ENCODE peak calls at places on chromosome 20, in nine cellular contexts. M is SK-N-SH; W is GM23338; R is CD8-positive, alpha-beta T cell; K is cardiac muscle cell; C is heart left ventricle; N is Peyer's patch; F is PC-9; B is uterus. X is an unnamed sample.

GRCh38 chr20:41145317-41145716 is 8.0 kb downstream of the PLCG1 start:
- DNase-seq in M (no peak), W (no peak), R (no peak), K (no peak), C (no peak), N (no peak), F (no peak), B (no peak), X (no peak)

GRCh38 chr20:59063358-59064213 is 21.0 kb upstream of the PRELID3B start:
- DNase-seq in M (peak; percentile 45), W (no peak), R (no peak), K (peak; percentile 77), C (peak; percentile 68), N (no peak), F (peak; percentile 49), B (peak; percentile 74), X (peak; percentile 50)

GRCh38 chr20:2331901-2332565 is 36.2 kb downstream of the TGM3 start:
- DNase-seq in M (no peak), W (no peak), R (no peak), K (no peak), C (no peak), N (no peak), F (no peak), B (no peak), X (no peak)

GRCh38 chr20:31842471-31843157 is 2.8 kb downstream of the FOXS1 start:
- DNase-seq in M (peak; percentile 58), W (peak; percentile 57), R (no peak), K (peak; percentile 80), C (peak; percentile 87), N (no peak), F (peak; percentile 47), B (peak; percentile 43), X (no peak)

GRCh38 chr20:1331801-1332453 is 3.0 kb upstream of the SDCBP2 start:
- DNase-seq in M (no peak), W (no peak), R (no peak), K (no peak), C (peak; percentile 5), N (no peak), F (no peak), B (no peak), X (no peak)

GRCh38 chr20:32574296-32575226 is 10.6 kb downstream of the NOL4L start:
- DNase-seq in M (no peak), W (peak; percentile 59), R (no peak), K (peak; percentile 95), C (no peak), N (no peak), F (peak; percentile 63), B (no peak), X (no peak)

GRCh38 chr20:38418509-38419204 is 16.5 kb downstream of the SNHG17 start:
- DNase-seq in M (no peak), W (no peak), R (no peak), K (peak; percentile 74), C (peak; percentile 47), N (no peak), F (no peak), B (no peak), X (peak; percentile 19)

GRCh38 chr20:13142143-13142542 is 78.9 kb upstream of the ISM1 start:
- DNase-seq in M (no peak), W (no peak), R (no peak), K (no peak), C (no peak), N (no peak), F (no peak), B (no peak), X (no peak)

GRCh38 chr20:7520361-7520760 is 419.9 kb downstream of the HAO1 start:
- DNase-seq in M (no peak), W (no peak), R (no peak), K (no peak), C (no peak), N (no peak), F (no peak), B (no peak), X (no peak)

GRCh38 chr20:51001697-51002265 is 21.1 kb downstream of the KCNG1 start:
- DNase-seq in M (no peak), W (no peak), R (no peak), K (no peak), C (no peak), N (no peak), F (no peak), B (no peak), X (no peak)

GRCh38 chr20:19376451-19376971 is 164.1 kb downstream of the SLC24A3 start:
- DNase-seq in M (no peak), W (no peak), R (no peak), K (no peak), C (no peak), N (no peak), F (no peak), B (no peak), X (no peak)

GRCh38 chr20:54043044-54043967 is 27.1 kb downstream of the BCAS1 start:
- DNase-seq in M (no peak), W (no peak), R (no peak), K (no peak), C (no peak), N (no peak), F (no peak), B (peak; percentile 26), X (no peak)

GRCh38 chr20:40197744-40198143 is 491.3 kb downstream of the MAFB start:
- DNase-seq in M (no peak), W (no peak), R (no peak), K (peak; percentile 11), C (peak; percentile 28), N (no peak), F (no peak), B (no peak), X (no peak)

GRCh38 chr20:35934050-35934449 is 20.3 kb downstream of the SCAND1 start:
- DNase-seq in M (no peak), W (peak; percentile 64), R (no peak), K (no peak), C (no peak), N (no peak), F (no peak), B (no peak), X (no peak)

GRCh38 chr20:29497261-29497671 is 1760.2 kb upstream of the DEFB115 start:
- DNase-seq in M (peak; percentile 91), W (no peak), R (no peak), K (peak; percentile 52), C (no peak), N (no peak), F (peak; percentile 46), B (no peak), X (peak; percentile 56)

GRCh38 chr20:38725959-38726848 is 1.9 kb downstream of the SLC32A1 start:
- DNase-seq in M (peak; percentile 91), W (peak; percentile 96), R (peak; percentile 29), K (peak; percentile 46), C (peak; percentile 34), N (peak; percentile 64), F (peak; percentile 44), B (peak; percentile 39), X (peak; percentile 85)

GRCh38 chr20:32626859-32627636 is 41.9 kb upstream of the NOL4L start:
- DNase-seq in M (peak; percentile 91), W (no peak), R (no peak), K (no peak), C (no peak), N (peak; percentile 60), F (peak; percentile 53), B (no peak), X (no peak)

GRCh38 chr20:33667245-33668086 is 723 bp downstream of the ACTL10 start:
- DNase-seq in M (peak; percentile 74), W (no peak), R (peak; percentile 47), K (peak; percentile 86), C (peak; percentile 46), N (peak; percentile 84), F (peak; percentile 88), B (peak; percentile 50), X (peak; percentile 35)

GRCh38 chr20:58179432-58180099 is 48.9 kb downstream of the ANKRD60 start:
- DNase-seq in M (peak; percentile 92), W (peak; percentile 80), R (peak; percentile 54), K (peak; percentile 42), C (peak; percentile 61), N (peak; percentile 72), F (peak; percentile 73), B (peak; percentile 42), X (peak; percentile 62)

GRCh38 chr20:47253860-47254259 is 102.6 kb downstream of the ZMYND8 start:
- DNase-seq in M (no peak), W (no peak), R (no peak), K (no peak), C (no peak), N (no peak), F (no peak), B (no peak), X (no peak)
- H3K4me3 ChIP-seq in M (no peak overlapping the region), W (no peak overlapping the region), R (no peak overlapping the region), K (no peak overlapping the region), C (no peak overlapping the region), N (no peak overlapping the region), F (no peak overlapping the region), B (no peak overlapping the region), X (no peak overlapping the region)

DNA sequence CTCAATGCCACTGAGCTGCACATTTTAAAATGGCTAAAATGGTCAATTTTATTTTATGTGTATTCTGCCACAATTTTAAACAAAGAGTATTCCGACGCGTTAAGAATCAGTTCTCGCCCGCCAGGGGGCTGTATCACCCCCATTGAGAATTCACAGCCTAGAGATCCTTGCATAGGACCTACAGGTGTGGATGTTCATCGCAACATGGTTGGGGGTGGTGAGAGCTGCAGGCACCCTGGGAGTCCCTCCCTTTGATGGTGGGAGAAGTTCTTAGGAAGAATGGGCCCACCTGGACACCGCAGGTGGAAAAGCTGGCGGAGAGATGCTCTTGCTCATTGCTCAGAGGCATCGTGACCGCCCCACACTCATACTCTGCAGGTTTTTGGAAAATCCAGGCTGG is 63.5 kb downstream of the SLC2A10 start:
- DNase-seq in M (no peak), W (peak; percentile 36), R (no peak), K (no peak), C (no peak), N (no peak), F (no peak), B (no peak), X (peak; percentile 65)
- TF ChIP-seq CTCF in M (no peak), W (peak; percentile 48), R (no peak), K (peak; percentile 14), C (no peak), N (no peak), F (peak; percentile 64), B (no peak), X (peak; percentile 37)

DNA sequence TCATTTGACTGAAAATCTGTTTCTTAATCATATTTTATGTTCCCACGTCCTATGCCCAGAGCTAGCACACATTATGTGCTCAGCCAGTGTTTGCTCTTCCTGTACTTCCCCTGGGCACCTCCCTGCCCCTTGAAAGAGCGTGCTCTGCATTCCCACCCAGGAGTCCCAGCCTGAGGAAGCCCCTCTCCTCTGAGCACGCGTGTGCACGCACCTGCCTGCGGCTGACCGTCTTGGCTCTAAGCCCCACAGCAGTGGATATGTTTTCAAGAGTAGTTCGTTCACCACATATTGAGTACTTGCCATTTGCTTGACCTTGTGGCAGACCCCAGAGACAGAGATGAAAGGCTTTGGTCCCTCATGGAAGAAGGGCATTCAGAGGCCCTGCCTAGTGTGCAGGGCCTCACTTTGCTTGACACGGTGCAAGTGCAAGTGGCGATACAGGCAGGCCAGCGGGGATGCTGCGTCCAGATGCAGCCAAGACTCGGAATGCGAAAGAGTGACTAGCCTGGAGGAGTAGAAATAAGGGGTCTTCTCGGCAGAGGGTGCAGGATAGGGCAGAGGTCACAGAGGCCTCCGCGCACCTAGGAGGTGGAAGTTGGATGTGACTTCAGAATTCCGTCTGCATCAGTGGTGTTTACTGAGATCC is 14.1 kb downstream of the SYNDIG1 start:
- DNase-seq in M (no peak), W (no peak), R (no peak), K (no peak), C (peak; percentile 12), N (no peak), F (no peak), B (no peak), X (no peak)
- H3K27me3 ChIP-seq in M (no peaks in the 10 kb centered on the region), W (no peaks in the 10 kb centered on the region), R (no peaks in the 10 kb centered on the region), K (no peaks in the 10 kb centered on the region), C (no peaks in the 10 kb centered on the region), N (no peaks in the 10 kb centered on the region), F (no peaks in the 10 kb centered on the region), B (no peaks in the 10 kb centered on the region), X (no peaks in the 10 kb centered on the region)

GRCh38 chr20:17650301-17650761 is 31.7 kb downstream of the RRBP1 start:
- DNase-seq in M (no peak), W (no peak), R (no peak), K (no peak), C (no peak), N (no peak), F (no peak), B (peak; percentile 31), X (no peak)
- H3K4me3 ChIP-seq in M (no peak overlapping the region), W (no peak overlapping the region), R (no peak overlapping the region), K (no peak overlapping the region), C (no peak overlapping the region), N (no peak overlapping the region), F (no peak overlapping the region), B (no peak overlapping the region), X (no peak overlapping the region)